ENCODE peak calls at places on chromosomes 7 and 10, in five cellular contexts. C is GM20000; S is DMS153; W is hippocampal formation; Q is activated CD8-positive, alpha-beta memory T cell treated with anti-CD3 and anti-CD28 coated beads for 48 hours. P is an unnamed sample.

GRCh38 chr10:123995461-123996131 is 97.8 kb downstream of the CHST15 start:
- DNase-seq in C (peak), Q (no peak), S (peak), W (no peak), P (peak)

GRCh38 chr10:124106241-124106905 is 13.0 kb upstream of the CHST15 start:
- DNase-seq in C (peak), S (peak), W (no peak), Q (no peak), P (no peak)

GRCh38 chr7:139646566-139646965 is 123.1 kb downstream of the CLEC2L start:
- DNase-seq in S (no peak), Q (no peak), C (no peak), W (peak), P (no peak)

GRCh38 chr7:64997927-64998391 is 7.1 kb upstream of the ZNF117 start:
- DNase-seq in S (no peak), C (no peak), Q (no peak), W (no peak), P (peak)

GRCh38 chr7:85031475-85031874 is 155.4 kb downstream of the SEMA3D start:
- DNase-seq in W (no peak), C (no peak), S (no peak), Q (no peak), P (no peak)

GRCh38 chr10:58266826-58267712 is 625 bp downstream of the IPMK start:
- DNase-seq in S (peak), Q (peak), C (peak), W (peak), P (no peak)

GRCh38 chr7:80699656-80700318 is 61.3 kb downstream of the CD36 start:
- DNase-seq in W (no peak), C (no peak), Q (no peak), S (no peak), P (no peak)

GRCh38 chr10:30821269-30821993 is 191.9 kb upstream of the LYZL2 start:
- DNase-seq in Q (no peak), C (no peak), S (no peak), W (no peak), P (no peak)

GRCh38 chr10:44397476-44398225 is 12.8 kb upstream of the CXCL12 start:
- DNase-seq in S (no peak), Q (no peak), W (no peak), C (no peak), P (no peak)

GRCh38 chr7:55478700-55479099 is 93.6 kb downstream of the VOPP1 start:
- DNase-seq in Q (no peak), S (no peak), W (no peak), C (no peak), P (no peak)

GRCh38 chr10:38003026-38003425 is 7.4 kb upstream of the ZNF33A start:
- DNase-seq in W (no peak), Q (no peak), C (no peak), S (no peak), P (no peak)

GRCh38 chr10:110916554-110917346 is 2.2 kb downstream of the BBIP1 start:
- DNase-seq in Q (no peak), C (no peak), S (no peak), W (no peak), P (no peak)

GRCh38 chr10:30705086-30705624 is 75.6 kb upstream of the LYZL2 start:
- DNase-seq in C (peak), W (no peak), S (no peak), Q (no peak), P (no peak)

GRCh38 chr7:143285454-143285756 is 647 bp downstream of the TMEM139 start:
- DNase-seq in S (no peak), C (no peak), Q (no peak), W (no peak), P (no peak)

GRCh38 chr10:1747590-1748157 is 10.3 kb upstream of the ADARB2 start:
- DNase-seq in C (no peak), Q (no peak), S (no peak), W (no peak), P (no peak)

GRCh38 chr7:27185013-27185707 is at the start of gene HOXA11:
- DNase-seq in S (peak), W (no peak), Q (no peak), C (no peak), P (no peak)

P was measured in NCI-H748 treated with DMSO at 0.1 percent for 48 hours.